ENCODE peak calls at places on chromosomes 6 and 20, in seven cellular contexts. Z is tibial nerve, G is GM12878, R is transverse colon, F is A549, X is upper lobe of left lung, Q is HepG2. I is an unnamed sample.

GRCh38 chr20:25514195-25514594 is 71.1 kb downstream of the NINL start:
- DNase-seq in Z (no peak), R (no peak), X (no peak), F (no peak), Q (no peak), G (no peak), I (no peak)

GRCh38 chr20:63286781-63287696 is 5.9 kb upstream of the COL20A1 start:
- DNase-seq in R (no peak), F (no peak), X (no peak), Z (no peak), G (no peak), Q (no peak), I (no peak)

GRCh38 chr20:52984451-52984810 is 12.3 kb downstream of the TSHZ2 start:
- DNase-seq in F (no peak), G (no peak), Z (no peak), X (peak; percentile 10), Q (no peak), R (no peak), I (no peak)

GRCh38 chr6:69601132-69601531 is 195.7 kb downstream of the LMBRD1 start:
- DNase-seq in Q (no peak), F (no peak), Z (no peak), R (no peak), G (no peak), X (peak; percentile 48), I (no peak)

GRCh38 chr20:46256293-46256692 is 52.0 kb downstream of the CDH22 start:
- DNase-seq in F (no peak), G (no peak), X (no peak), Z (no peak), R (no peak), Q (no peak), I (no peak)

GRCh38 chr6:45075246-45075645 is 252.9 kb upstream of the RUNX2 start:
- DNase-seq in R (no peak), G (no peak), Q (no peak), Z (no peak), X (no peak), F (no peak), I (no peak)

GRCh38 chr20:60100780-60101179 is 142.6 kb downstream of the CDH26 start:
- DNase-seq in R (no peak), Z (no peak), Q (no peak), F (no peak), X (no peak), G (no peak), I (no peak)

GRCh38 chr20:35497320-35497719 is 32.1 kb downstream of the C20orf173 start:
- DNase-seq in F (no peak), R (no peak), X (no peak), Z (no peak), Q (no peak), G (no peak), I (peak; percentile 57)

GRCh38 chr20:43938932-43939761 is 24.5 kb downstream of the TOX2 start:
- DNase-seq in F (peak; percentile 54), G (no peak), Q (peak; percentile 72), Z (peak; percentile 60), R (peak; percentile 46), X (no peak), I (no peak)

GRCh38 chr6:112202639-112203341 is 51.6 kb downstream of the LAMA4 start:
- DNase-seq in R (no peak), Q (no peak), G (peak; percentile 7), X (no peak), F (no peak), Z (no peak), I (no peak)

GRCh38 chr6:123380257-123380656 is 256.5 kb downstream of the TRDN start:
- DNase-seq in G (no peak), Q (peak; percentile 22), R (no peak), F (no peak), X (no peak), Z (no peak), I (no peak)

GRCh38 chr20:40805592-40805991 is 116.6 kb upstream of the MAFB start:
- DNase-seq in Q (no peak), F (no peak), Z (no peak), X (no peak), G (no peak), R (no peak), I (no peak)

GRCh38 chr6:150306290-150306689 is 62.5 kb upstream of the IYD start:
- DNase-seq in F (no peak), Z (no peak), R (no peak), Q (no peak), G (no peak), X (no peak), I (no peak)

GRCh38 chr20:46681032-46681854 is 8.0 kb downstream of the TP53RK start:
- DNase-seq in R (peak; percentile 70), G (peak; percentile 27), Q (peak; percentile 82), X (no peak), Z (peak; percentile 89), F (peak; percentile 58), I (peak; percentile 55)

GRCh38 chr6:169766232-169766631 is 14.8 kb downstream of the ERMARD start:
- DNase-seq in Q (no peak), X (no peak), Z (no peak), R (no peak), G (no peak), F (no peak), I (no peak)

GRCh38 chr6:2793491-2794151 is 28.4 kb downstream of the WRNIP1 start:
- DNase-seq in F (no peak), X (peak; percentile 61), Q (no peak), G (no peak), Z (no peak), R (peak; percentile 54), I (no peak)

GRCh38 chr20:38414769-38415450 is 20.2 kb downstream of the SNHG17 start:
- DNase-seq in Q (no peak), X (peak; percentile 55), G (no peak), Z (no peak), F (no peak), R (no peak), I (no peak)

GRCh38 chr6:28355743-28356665 is 6.3 kb downstream of the ZKSCAN3 start:
- DNase-seq in R (peak; percentile 81), Q (peak; percentile 90), Z (peak; percentile 99), G (peak; percentile 55), F (peak; percentile 48), X (no peak), I (peak; percentile 72)

GRCh38 chr6:28353356-28353755 is 3.6 kb downstream of the ZKSCAN3 start:
- DNase-seq in R (no peak), X (no peak), Z (no peak), Q (no peak), G (no peak), F (no peak), I (no peak)

GRCh38 chr6:28354688-28355554 is 5.2 kb downstream of the ZKSCAN3 start:
- DNase-seq in X (no peak), R (no peak), Z (no peak), F (no peak), Q (no peak), G (no peak), I (no peak)

GRCh38 chr6:28356666-28357020 is 6.9 kb downstream of the ZKSCAN3 start:
- DNase-seq in X (peak; percentile 25), G (no peak), R (no peak), F (no peak), Q (no peak), Z (no peak), I (no peak)

DNA sequence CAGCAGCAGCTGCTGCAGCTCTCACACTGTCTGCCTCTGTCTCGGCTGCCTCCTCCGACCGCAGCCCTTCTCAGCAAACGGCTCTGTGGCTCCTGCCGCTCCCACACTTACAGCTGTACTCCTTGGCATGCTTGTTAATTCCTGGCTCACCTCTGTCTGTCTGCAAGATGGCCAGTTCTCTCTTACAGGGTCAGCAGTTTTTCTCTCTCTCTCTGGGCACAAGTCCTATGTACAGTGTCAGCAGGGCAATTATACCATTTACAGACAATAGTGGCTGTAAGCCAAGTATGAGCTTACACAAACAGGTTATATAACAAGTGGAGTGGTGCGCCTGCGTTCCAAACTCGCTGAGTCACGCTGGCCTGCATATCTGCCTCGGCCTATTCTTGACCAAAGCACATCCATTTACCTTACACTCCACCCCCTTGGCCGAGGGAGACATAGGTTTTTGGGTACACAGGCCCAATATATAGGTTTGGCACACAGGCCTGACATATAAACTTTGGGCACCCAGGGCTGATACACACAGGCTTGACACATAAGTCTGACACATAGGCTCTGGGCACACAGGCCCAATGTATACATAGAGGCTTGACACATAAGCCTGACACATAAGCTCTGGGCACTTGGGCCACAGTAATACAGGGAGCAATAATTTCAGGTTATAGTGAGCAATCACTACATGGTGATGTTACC is 4.4 kb downstream of the ZKSCAN3 start:
- DNase-seq in Z (no peak), Q (no peak), F (no peak), X (peak; percentile 18), R (peak; percentile 82), G (no peak), I (peak; percentile 77)
- TF ChIP-seq EP300 in Z (peak; percentile 9), Q (no peak), F (no peak), X (no peak), R (no peak), G (no peak), I (no peak)

GRCh38 chr6:84618046-84618752 is 146.2 kb downstream of the TBX18 start:
- DNase-seq in G (no peak), F (no peak), Z (no peak), X (no peak), Q (no peak), R (no peak), I (no peak)

GRCh38 chr6:84615987-84616386 is 148.4 kb downstream of the TBX18 start:
- DNase-seq in Q (no peak), X (no peak), F (no peak), R (no peak), G (no peak), Z (no peak), I (no peak)

GRCh38 chr6:84623956-84624680 is 140.3 kb downstream of the TBX18 start:
- DNase-seq in F (no peak), G (no peak), X (no peak), Q (no peak), R (no peak), Z (peak; percentile 26), I (no peak)

GRCh38 chr6:84615113-84615850 is 149.1 kb downstream of the TBX18 start:
- DNase-seq in X (no peak), Z (no peak), G (no peak), R (no peak), Q (no peak), F (no peak), I (no peak)

DNA sequence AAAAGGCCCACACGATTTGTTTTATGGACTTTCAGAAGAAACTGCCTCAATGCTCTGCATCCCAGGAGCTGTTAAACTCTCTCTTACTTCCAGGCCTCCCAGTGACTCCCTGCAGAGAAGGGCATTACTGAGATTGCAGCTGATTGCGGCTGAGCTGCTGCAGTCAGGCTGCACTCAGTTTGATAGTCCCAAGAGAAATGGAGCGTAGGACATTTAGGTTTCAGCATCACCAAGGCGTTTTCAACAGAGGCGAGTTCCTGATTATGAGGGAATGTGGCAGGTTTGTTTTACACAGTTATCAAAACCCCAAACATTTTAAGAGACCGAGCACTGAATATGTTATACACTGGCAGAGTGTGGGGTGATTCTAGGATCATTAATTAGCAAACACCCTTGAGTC is 145.6 kb downstream of the TBX18 start:
- DNase-seq in G (no peak), Z (no peak), X (no peak), R (no peak), Q (no peak), F (no peak), I (no peak)
- H3K27ac ChIP-seq in G (no peak overlapping the region), Z (no peak overlapping the region), X (no peak overlapping the region), R (no peak overlapping the region), Q (no peak overlapping the region), F (no peak overlapping the region), I (no peak overlapping the region)

GRCh38 chr6:125203395-125203794 is 49.8 kb downstream of the TPD52L1 start:
- DNase-seq in R (no peak), G (no peak), Z (no peak), Q (no peak), X (no peak), F (no peak), I (no peak)
- TF ChIP-seq POLR2A in R (no peak), G (no peak), Z (no peak), Q (no peak), X (no peak), F (no peak), I (no peak)

GRCh38 chr6:133939778-133940667 is 13.0 kb upstream of the TBPL1 start:
- DNase-seq in Z (no peak), Q (peak; percentile 32), R (no peak), F (no peak), X (no peak), G (no peak), I (no peak)
- TF ChIP-seq EP300 in Z (no peak), Q (no peak), R (no peak), F (no peak), X (no peak), G (no peak), I (no peak)